ENCODE peak calls at places on chromosomes 7 and 10, in six cellular contexts. G, J, Z, A, C and W are unnamed samples.

GRCh38 chr10:60733189-60733815 is 45.0 kb upstream of the CDK1 start:
- DNase-seq in A (peak), J (peak), G (peak), C (peak), Z (no peak), W (peak)

GRCh38 chr7:80790877-80791276 is 128.0 kb downstream of the SEMA3C start:
- DNase-seq in J (no peak), Z (no peak), A (peak), G (no peak), C (peak), W (no peak)

GRCh38 chr7:24786941-24787340 is 29.7 kb upstream of the GSDME start:
- DNase-seq in G (peak), C (no peak), Z (peak), A (peak), J (no peak), W (no peak)

GRCh38 chr10:44306147-44306710 is 78.7 kb downstream of the CXCL12 start:
- DNase-seq in A (peak), C (no peak), J (no peak), Z (no peak), G (no peak), W (no peak)

GRCh38 chr7:97064972-97065587 is 40.4 kb upstream of the DLX5 start:
- DNase-seq in C (peak), Z (peak), J (no peak), G (no peak), A (peak), W (peak)

GRCh38 chr7:21947056-21947455 is 1.4 kb upstream of the CDCA7L start:
- DNase-seq in A (no peak), Z (no peak), G (no peak), C (no peak), J (no peak), W (no peak)

GRCh38 chr7:6628045-6628444 is 9.1 kb upstream of the ZNF316 start:
- DNase-seq in A (no peak), G (no peak), Z (no peak), C (no peak), J (no peak), W (no peak)

GRCh38 chr10:7471720-7472367 is 61.0 kb upstream of the SFMBT2 start:
- DNase-seq in Z (no peak), C (no peak), G (no peak), A (no peak), J (no peak), W (no peak)

GRCh38 chr10:73991203-73991602 is 6.7 kb upstream of the VCL start:
- DNase-seq in J (no peak), C (no peak), G (no peak), A (no peak), Z (no peak), W (no peak)

GRCh38 chr7:49781996-49782395 is 8.6 kb downstream of the VWC2 start:
- DNase-seq in A (no peak), Z (no peak), C (no peak), J (no peak), G (no peak), W (no peak)

GRCh38 chr10:5668429-5668828 is 2.0 kb upstream of the ASB13 start:
- DNase-seq in G (no peak), C (no peak), A (no peak), J (no peak), Z (no peak), W (no peak)

GRCh38 chr7:47300472-47301021 is 281.4 kb downstream of the TNS3 start:
- DNase-seq in G (no peak), J (no peak), A (no peak), Z (no peak), C (no peak), W (no peak)

GRCh38 chr10:71006497-71006896 is 118.1 kb upstream of the PCBD1 start:
- DNase-seq in A (no peak), C (no peak), J (no peak), Z (no peak), G (no peak), W (no peak)

GRCh38 chr7:77674878-77675277 is 21.4 kb upstream of the RSBN1L start:
- DNase-seq in A (peak), C (no peak), G (peak), Z (no peak), J (no peak), W (no peak)

GRCh38 chr10:96831867-96832720 is at the start of gene LCOR:
- DNase-seq in A (peak), C (peak), G (peak), Z (no peak), J (peak), W (peak)

GRCh38 chr7:74262639-74263398 is 8.6 kb upstream of the RFC2 start:
- DNase-seq in Z (no peak), A (no peak), C (no peak), J (no peak), G (no peak), W (no peak)

GRCh38 chr10:13102002-13102794 is 2.2 kb downstream of the OPTN start:
- DNase-seq in C (no peak), Z (no peak), J (no peak), G (no peak), A (peak), W (no peak)

GRCh38 chr10:26217396-26218105 is 977 bp downstream of the GAD2 start:
- DNase-seq in G (no peak), C (peak), A (no peak), J (no peak), Z (no peak), W (peak)

GRCh38 chr7:4242706-4243105 is 439.4 kb upstream of the FOXK1 start:
- DNase-seq in J (no peak), A (no peak), Z (no peak), G (no peak), C (no peak), W (no peak)

GRCh38 chr7:4240813-4241612 is 441.1 kb upstream of the FOXK1 start:
- DNase-seq in A (no peak), C (peak), G (no peak), Z (no peak), J (no peak), W (no peak)

GRCh38 chr7:4244041-4244440 is 438.1 kb upstream of the FOXK1 start:
- DNase-seq in J (no peak), A (no peak), Z (no peak), C (no peak), G (no peak), W (no peak)

GRCh38 chr7:4239991-4240812 is 441.9 kb upstream of the FOXK1 start:
- DNase-seq in A (no peak), J (no peak), Z (no peak), G (no peak), C (peak), W (no peak)

DNA sequence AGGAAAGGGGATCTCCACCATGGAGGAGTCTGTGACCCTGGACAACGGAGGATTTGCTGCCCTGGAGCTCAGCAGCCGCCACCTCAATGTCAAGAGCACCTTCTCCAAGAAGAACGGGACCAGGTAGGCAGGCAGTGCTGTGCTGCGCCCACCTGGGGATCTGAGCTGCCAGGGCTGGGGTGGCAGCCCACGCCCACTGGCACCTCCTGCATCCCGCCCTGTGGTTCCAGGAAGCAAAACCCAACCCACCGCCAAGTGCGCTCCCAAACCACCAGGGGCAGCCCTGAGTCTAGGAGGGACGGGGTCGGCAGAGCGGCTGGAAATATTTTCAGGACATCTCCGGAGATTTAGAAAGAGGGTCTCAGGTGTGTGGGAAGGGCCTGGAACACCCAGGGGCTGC is 440.3 kb upstream of the FOXK1 start:
- DNase-seq in G (no peak), Z (no peak), C (peak), A (no peak), J (no peak), W (no peak)
- TF ChIP-seq CTCF in G (no peak), Z (no peak), C (no peak), A (no peak), J (no peak), W (no peak)

DNA sequence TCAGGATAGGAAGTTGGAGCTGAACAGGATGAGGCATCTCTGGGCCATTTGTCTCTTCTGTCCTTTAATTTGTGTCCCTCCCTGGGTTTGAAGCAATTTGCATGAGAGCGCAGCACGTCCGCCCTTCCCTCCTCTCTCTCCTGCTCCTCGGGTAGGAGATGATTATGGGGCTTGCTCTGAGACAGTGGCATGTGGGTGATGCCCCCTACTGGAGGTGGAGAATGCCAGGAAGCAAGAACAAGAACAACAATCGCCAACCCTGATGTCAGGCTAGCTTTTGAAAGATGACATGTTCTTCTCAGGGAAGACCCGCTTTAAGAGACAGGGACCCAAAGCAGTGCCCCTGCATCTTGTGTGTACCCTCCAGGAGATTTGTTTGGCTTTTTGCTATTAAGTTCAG is 63.9 kb upstream of the LOXL4 start:
- DNase-seq in Z (no peak), A (no peak), C (no peak), J (no peak), G (no peak), W (no peak)
- TF ChIP-seq CTCF in Z (peak), A (peak), C (peak), J (no peak), G (no peak), W (no peak)

DNA sequence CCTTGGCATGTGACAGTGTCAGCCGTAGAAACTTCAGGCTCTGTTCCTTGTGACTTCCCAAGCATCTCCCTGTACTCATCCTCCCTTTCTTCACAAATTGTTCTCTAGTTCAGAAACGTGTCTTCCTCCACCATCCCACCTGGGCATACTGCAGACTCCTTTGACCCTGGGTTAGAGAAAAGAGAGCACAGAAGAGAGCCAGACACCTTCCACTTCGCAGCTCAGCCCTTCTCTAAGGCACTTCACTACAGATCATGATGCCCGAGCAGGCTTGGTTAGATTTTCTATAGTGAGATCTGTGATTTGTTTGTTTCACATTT is 70.6 kb downstream of the XPNPEP1 start:
- DNase-seq in A (no peak), C (no peak), J (no peak), Z (no peak), G (no peak), W (no peak)
- TF ChIP-seq CTCF in A (no peak), C (no peak), J (peak), Z (no peak), G (peak), W (peak)

DNA sequence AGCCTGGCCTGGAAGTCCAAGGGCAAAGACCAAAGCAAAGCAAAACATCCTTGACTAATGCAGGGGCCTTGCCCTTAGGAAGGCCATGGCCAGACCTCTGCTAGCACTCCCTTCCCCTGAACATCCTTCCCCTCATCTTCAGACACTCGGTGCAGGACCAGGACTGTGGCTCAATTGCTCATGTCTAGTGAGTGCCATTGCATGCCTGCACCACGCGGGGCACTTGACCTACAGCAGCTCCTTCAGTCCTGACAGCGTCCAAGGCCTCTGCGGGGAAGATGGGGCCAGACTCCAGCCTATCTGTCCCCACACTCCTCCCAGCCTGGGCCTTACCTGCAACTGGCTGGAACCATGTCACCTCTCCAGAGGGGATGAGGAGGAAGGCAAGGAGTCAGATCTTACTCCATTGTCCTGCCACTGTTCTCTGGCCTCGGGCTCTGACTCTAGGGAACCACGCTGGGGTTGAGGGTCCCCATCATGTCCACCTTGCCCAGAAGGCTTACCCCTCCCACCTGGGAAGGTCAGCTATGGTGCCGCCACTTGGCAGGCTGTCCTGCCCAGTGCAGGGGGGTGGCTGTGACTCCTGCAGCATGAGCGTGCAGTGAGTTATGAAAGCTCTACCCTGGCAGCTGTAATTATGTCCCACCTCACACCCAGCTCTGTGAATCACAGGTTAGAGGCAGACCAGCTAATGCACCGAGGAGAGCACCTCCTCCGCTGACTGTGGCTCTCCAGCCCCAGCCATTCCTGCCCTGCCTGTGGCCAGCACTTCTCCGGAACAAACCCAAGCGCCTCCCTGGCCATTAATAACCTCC is 16.1 kb downstream of the DRGX start:
- DNase-seq in J (no peak), G (no peak), A (no peak), Z (no peak), C (no peak), W (no peak)
- TF ChIP-seq CTCF in J (no peak), G (no peak), A (no peak), Z (peak), C (no peak), W (peak)

DNA sequence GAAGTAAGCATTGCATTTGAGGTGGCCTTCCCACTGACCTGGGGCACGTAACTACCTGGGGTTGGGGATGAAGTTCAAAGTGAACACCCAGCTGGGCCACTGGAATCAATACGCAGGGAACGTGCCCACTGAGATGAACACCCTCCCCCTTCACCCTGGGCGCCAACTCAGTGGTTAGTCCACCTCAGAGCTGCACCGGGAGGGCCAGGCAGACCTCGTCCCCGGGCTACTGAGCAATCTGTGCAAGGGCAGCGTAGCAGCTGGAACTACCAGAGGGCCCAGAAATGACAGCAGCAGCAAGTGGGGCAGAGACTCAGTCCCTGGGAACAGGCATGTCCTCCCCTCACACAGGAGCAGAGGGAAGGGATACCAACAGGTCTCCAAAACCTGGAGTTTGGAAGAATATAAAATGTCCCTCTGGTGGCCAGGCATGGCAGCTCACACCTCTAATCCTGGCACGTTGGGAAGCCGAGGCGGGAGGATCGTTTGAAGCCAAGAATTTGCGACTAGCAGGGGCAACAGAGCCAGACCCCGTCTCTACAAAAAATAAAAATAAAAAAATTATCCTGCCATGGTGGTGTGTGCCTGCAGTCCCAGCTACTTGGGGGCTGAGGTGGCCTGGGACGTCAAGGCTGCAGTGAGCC is 143.9 kb downstream of the SH3PXD2A start:
- DNase-seq in A (no peak), G (no peak), J (no peak), Z (no peak), C (no peak), W (no peak)
- TF ChIP-seq CTCF in A (peak), G (peak), J (no peak), Z (peak), C (peak), W (peak)

GRCh38 chr7:107212719-107213118 is 43.9 kb downstream of the HBP1 start:
- DNase-seq in A (no peak), C (no peak), J (no peak), Z (no peak), G (no peak), W (no peak)

GRCh38 chr7:107210400-107210799 is 41.6 kb downstream of the HBP1 start:
- DNase-seq in C (no peak), J (no peak), A (no peak), Z (no peak), G (no peak), W (no peak)

GRCh38 chr7:107213945-107214344 is 45.1 kb downstream of the HBP1 start:
- DNase-seq in G (no peak), Z (no peak), A (no peak), C (no peak), J (no peak), W (no peak)

GRCh38 chr7:107209565-107209964 is 40.8 kb downstream of the HBP1 start:
- DNase-seq in G (no peak), A (no peak), C (no peak), J (no peak), Z (no peak), W (no peak)

GRCh38 chr7:107213193-107213788 is 44.5 kb downstream of the HBP1 start:
- DNase-seq in C (no peak), G (no peak), A (peak), J (no peak), Z (no peak), W (no peak)
- TF ChIP-seq CTCF in C (peak), G (no peak), A (peak), J (no peak), Z (no peak), W (no peak)